ENCODE peak calls at places on chromosomes 1 and 21, in six cellular contexts. L, Q, M, C, Z and R are unnamed samples.

GRCh38 chr1:32208891-32209309 is at the start of gene DCDC2B:
- DNase-seq in C (peak), M (no peak), Q (no peak), Z (no peak), L (no peak), R (no peak)

GRCh38 chr1:11316701-11317100 is 43.7 kb downstream of the UBIAD1 start:
- DNase-seq in C (no peak), L (no peak), Q (no peak), Z (no peak), M (no peak), R (no peak)

GRCh38 chr1:70220517-70221240 is 501 bp upstream of the SRSF11 start:
- DNase-seq in Q (no peak), L (no peak), C (no peak), Z (no peak), M (no peak), R (no peak)

GRCh38 chr1:7174561-7174960 is 389.3 kb downstream of the CAMTA1 start:
- DNase-seq in Z (no peak), L (no peak), C (no peak), Q (no peak), M (no peak), R (no peak)

GRCh38 chr21:35324372-35325220 is 275.5 kb upstream of the RUNX1 start:
- DNase-seq in Q (no peak), L (peak), Z (peak), M (no peak), C (no peak), R (no peak)

GRCh38 chr1:187816646-187817045 is 987.9 kb downstream of the PLA2G4A start:
- DNase-seq in L (no peak), Q (no peak), Z (no peak), M (no peak), C (no peak), R (no peak)

GRCh38 chr1:98452162-98452561 is 209.4 kb upstream of the SNX7 start:
- DNase-seq in Z (no peak), M (no peak), L (no peak), Q (no peak), C (no peak), R (no peak)

GRCh38 chr1:150875197-150876110 is 945 bp downstream of the ARNT start:
- DNase-seq in Q (no peak), M (peak), L (no peak), C (peak), Z (no peak), R (no peak)

GRCh38 chr1:206717237-206717989 is 32.7 kb downstream of the MAPKAPK2 start:
- DNase-seq in Z (no peak), Q (no peak), M (peak), L (no peak), C (no peak), R (no peak)

GRCh38 chr1:40029608-40030007 is 10.9 kb upstream of the CAP1 start:
- DNase-seq in Z (no peak), Q (no peak), L (no peak), C (no peak), M (no peak), R (no peak)

GRCh38 chr1:108561731-108562326 is 1.9 kb downstream of the EEIG2 start:
- DNase-seq in Z (no peak), M (peak), C (peak), Q (peak), L (peak), R (peak)

GRCh38 chr1:114719424-114719787 is 2.8 kb upstream of the NRAS start:
- DNase-seq in Z (no peak), L (no peak), M (no peak), C (no peak), Q (no peak), R (no peak)

GRCh38 chr1:2990376-2991115 is 30.7 kb upstream of the ACTRT2 start:
- DNase-seq in Z (no peak), Q (no peak), C (no peak), M (no peak), L (no peak), R (no peak)

GRCh38 chr1:204600968-204601367 is 84.6 kb downstream of the LRRN2 start:
- DNase-seq in Q (no peak), C (peak), Z (no peak), M (no peak), L (no peak), R (no peak)

GRCh38 chr21:16587141-16587570 is 857.4 kb downstream of the USP25 start:
- DNase-seq in L (peak), C (no peak), Z (peak), Q (no peak), M (peak), R (no peak)

GRCh38 chr1:90761781-90762589 is 44.9 kb upstream of the BARHL2 start:
- DNase-seq in C (no peak), Q (no peak), M (no peak), L (no peak), Z (no peak), R (no peak)

GRCh38 chr21:42162831-42163510 is 56.0 kb upstream of the ABCG1 start:
- DNase-seq in M (no peak), C (no peak), Q (peak), L (no peak), Z (no peak), R (no peak)

GRCh38 chr1:27626031-27626935 is 8.7 kb downstream of the FGR start:
- DNase-seq in M (peak), Z (no peak), L (no peak), Q (no peak), C (no peak), R (no peak)

GRCh38 chr21:42942244-42942643 is 16.8 kb upstream of the ERVH48-1 start:
- DNase-seq in C (no peak), Z (no peak), Q (no peak), M (no peak), L (no peak), R (no peak)

GRCh38 chr1:153587314-153587713 is 21.7 kb upstream of the S100A2 start:
- DNase-seq in C (no peak), L (no peak), Q (no peak), Z (no peak), M (no peak), R (no peak)

GRCh38 chr21:29238967-29239289 is 59.8 kb upstream of the BACH1 start:
- DNase-seq in C (no peak), Q (no peak), L (no peak), Z (no peak), M (no peak), R (no peak)

GRCh38 chr1:236802264-236802663 is 7.2 kb downstream of the MTR start:
- DNase-seq in C (no peak), Z (no peak), Q (no peak), L (no peak), M (no peak), R (no peak)